ENCODE peak calls at places on chromosomes 3 and 15, in four cellular contexts. Z, K, J and N are unnamed samples. For H3K36me3, the result is how much of the 10 kb centered on the place peaks cover.

GRCh38 chr15:25251700-25252390 is 187.0 kb downstream of the UBE3A start:
- DNase-seq in Z (peak), K (no peak), J (peak), N (no peak)

GRCh38 chr3:151795276-151795675 is 18.6 kb upstream of the AADAC start:
- DNase-seq in Z (no peak), K (peak), J (no peak), N (peak)

GRCh38 chr15:67692573-67692972 is 132.7 kb upstream of the SKOR1 start:
- DNase-seq in Z (no peak), K (no peak), J (no peak), N (no peak)

GRCh38 chr3:111616417-111617105 is 21.4 kb upstream of the ZBED2 start:
- DNase-seq in Z (no peak), K (no peak), J (no peak), N (no peak)

GRCh38 chr3:127662051-127662469 is 10.7 kb upstream of the ABTB1 start:
- DNase-seq in Z (no peak), K (no peak), J (no peak), N (no peak)

GRCh38 chr3:23824699-23825444 is 19.1 kb downstream of the UBE2E1 start:
- DNase-seq in Z (no peak), K (no peak), J (no peak), N (no peak)

GRCh38 chr3:64166584-64167155 is 58.6 kb downstream of the PRICKLE2 start:
- DNase-seq in Z (no peak), K (peak), J (no peak), N (no peak)

GRCh38 chr3:150078983-150079739 is 108.5 kb upstream of the PFN2 start:
- DNase-seq in Z (no peak), K (peak), J (no peak), N (peak)

GRCh38 chr3:40504636-40505430 is 1.0 kb upstream of the ZNF620 start:
- DNase-seq in Z (no peak), K (peak), J (no peak), N (peak)

GRCh38 chr3:187315872-187316271 is 24.3 kb upstream of the MASP1 start:
- DNase-seq in Z (no peak), K (peak), J (no peak), N (no peak)

GRCh38 chr3:179323197-179323901 is 518 bp downstream of the ZNF639 start:
- DNase-seq in Z (peak), K (peak), J (peak), N (no peak)

GRCh38 chr3:143594217-143594616 is 254.1 kb downstream of the SLC9A9 start:
- DNase-seq in Z (no peak), K (no peak), J (no peak), N (no peak)

GRCh38 chr15:28952666-28953491 is 67.1 kb downstream of the APBA2 start:
- DNase-seq in Z (no peak), K (no peak), J (no peak), N (no peak)

GRCh38 chr3:191882289-191882688 is 421.3 kb downstream of the PYDC2 start:
- DNase-seq in Z (no peak), K (peak), J (no peak), N (no peak)

GRCh38 chr15:98280576-98280975 is 320.1 kb downstream of the ARRDC4 start:
- DNase-seq in Z (no peak), K (no peak), J (no peak), N (no peak)

GRCh38 chr3:121821421-121822199 is 13.2 kb downstream of the IQCB1 start:
- DNase-seq in Z (no peak), K (peak), J (no peak), N (no peak)

GRCh38 chr3:98982336-98982735 is 80.8 kb upstream of the DCBLD2 start:
- DNase-seq in Z (no peak), K (peak), J (no peak), N (no peak)

GRCh38 chr3:132521921-132522320 is 75.1 kb upstream of the ACKR4 start:
- DNase-seq in Z (no peak), K (no peak), J (no peak), N (no peak)
- H3K4me3 ChIP-seq in Z (no peak), K (no peak), J (no peak), N (no peak)

GRCh38 chr15:56918907-56919707 is 663 bp downstream of the TCF12 start:
- DNase-seq in Z (peak), K (peak), J (peak), N (no peak)
- TF ChIP-seq CTCF in Z (no peak), K (no peak), J (no peak), N (no peak)

DNA sequence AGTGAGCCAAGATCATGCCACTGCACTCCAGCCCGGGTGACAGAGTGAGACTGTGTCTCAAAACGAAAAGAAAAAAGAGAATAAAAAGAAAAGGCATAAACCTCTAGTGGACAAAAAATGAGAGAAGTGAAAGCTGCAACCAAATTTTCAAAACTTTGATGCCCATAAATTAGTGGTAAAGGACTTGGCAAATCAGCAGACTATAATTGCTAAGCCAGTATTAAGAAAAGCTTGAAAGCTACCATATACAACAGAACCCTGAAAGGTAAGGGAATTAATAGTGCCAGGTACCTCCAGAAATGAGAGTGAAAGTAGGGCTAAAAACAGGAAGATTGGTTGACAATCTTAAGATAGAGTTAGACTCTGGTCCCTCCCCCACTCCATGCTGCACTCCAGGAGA is 32.9 kb upstream of the SLC22A13 start:
- DNase-seq in Z (no peak), K (no peak), J (no peak), N (no peak)
- H3K36me3 ChIP-seq in Z (half or more), K (under half), J (half or more), N (under half)

GRCh38 chr3:12993022-12993622 is 80.1 kb downstream of the IQSEC1 start:
- DNase-seq in Z (no peak), K (peak), J (peak), N (no peak)
- H3K4me3 ChIP-seq in Z (peak), K (peak), J (peak), N (peak)

GRCh38 chr15:89129816-89130134 is 41.5 kb downstream of the ABHD2 start:
- DNase-seq in Z (no peak), K (no peak), J (no peak), N (no peak)
- TF ChIP-seq CTCF in Z (no peak), K (no peak), J (no peak), N (no peak)

DNA sequence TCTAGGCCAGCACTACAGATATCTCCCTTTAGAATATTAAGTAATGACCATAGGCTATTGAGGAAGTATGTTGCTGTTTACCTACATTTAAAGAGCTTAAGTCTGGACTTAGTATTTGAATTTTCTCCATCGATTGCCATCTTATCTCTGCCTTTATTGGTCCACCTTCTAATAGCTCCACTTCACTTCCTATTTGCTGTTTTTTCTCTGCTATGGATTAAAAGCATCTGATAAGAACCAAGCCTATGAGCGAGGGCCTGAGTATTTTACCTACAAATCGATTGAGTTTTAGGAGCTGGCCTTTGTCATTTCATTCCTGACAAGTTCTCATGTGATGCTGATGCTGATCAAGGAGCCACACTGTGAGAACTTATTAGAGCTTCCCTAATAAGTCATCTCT is 52.6 kb upstream of the AKAP13 start:
- DNase-seq in Z (no peak), K (no peak), J (no peak), N (no peak)
- H3K36me3 ChIP-seq in Z (under half), K (under half), J (under half), N (under half)

DNA sequence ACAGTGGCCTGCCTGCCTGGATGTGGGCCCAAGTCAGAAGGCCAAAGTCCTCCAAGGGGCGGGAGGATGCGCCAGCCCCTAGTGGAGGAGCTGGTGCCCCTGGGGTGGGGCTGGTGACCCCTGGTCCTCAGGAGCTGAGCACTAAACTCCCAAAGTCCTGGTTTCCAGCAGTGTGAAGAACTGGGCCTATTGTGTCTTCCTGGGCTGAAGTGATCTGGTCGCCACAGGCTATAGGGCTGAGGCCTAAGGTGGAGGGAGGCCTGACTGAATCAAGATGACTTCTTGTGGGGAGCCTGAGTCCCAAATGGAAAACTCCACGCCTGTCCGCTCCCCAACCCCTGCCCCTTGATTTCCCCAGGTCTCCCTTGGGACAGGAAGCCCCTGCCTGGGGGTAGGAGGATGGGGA is 775 bp upstream of the FES start:
- DNase-seq in Z (no peak), K (no peak), J (no peak), N (no peak)
- H3K4me3 ChIP-seq in Z (no peak), K (peak), J (peak), N (no peak)

GRCh38 chr3:154548341-154548740 is 118.4 kb upstream of the GPR149 start:
- DNase-seq in Z (no peak), K (no peak), J (no peak), N (no peak)

GRCh38 chr3:154549391-154549790 is 119.4 kb upstream of the GPR149 start:
- DNase-seq in Z (no peak), K (no peak), J (no peak), N (no peak)

GRCh38 chr3:154552338-154552737 is 122.3 kb upstream of the GPR149 start:
- DNase-seq in Z (no peak), K (no peak), J (no peak), N (no peak)
- TF ChIP-seq CTCF in Z (no peak), K (no peak), J (no peak), N (no peak)

DNA sequence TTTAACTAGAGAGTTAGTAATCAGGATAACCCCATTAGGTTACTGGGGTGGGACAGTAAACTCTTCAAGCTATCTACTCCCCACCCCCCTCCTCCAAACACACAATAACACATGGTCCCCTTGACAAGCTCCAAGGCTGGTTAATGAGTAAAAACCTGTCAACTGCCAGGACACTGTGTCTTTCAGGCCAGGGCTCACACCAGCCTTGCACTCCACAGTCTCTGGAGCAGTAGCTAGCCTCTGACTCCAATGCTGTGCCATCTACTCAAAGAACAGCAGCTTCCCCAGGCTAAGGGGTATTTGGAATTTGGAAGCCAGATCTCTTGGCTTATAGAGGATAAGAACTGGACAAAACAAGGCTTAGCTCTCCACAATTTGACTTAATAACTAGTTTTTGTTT is 115.8 kb downstream of the LRIG1 start:
- DNase-seq in Z (no peak), K (no peak), J (no peak), N (no peak)
- H3K36me3 ChIP-seq in Z (half or more), K (under half), J (half or more), N (under half)